ENCODE peak calls at places on chromosomes 16 and 17, in five cellular contexts. X is tibial nerve, S is stomach, B is A549, W is sigmoid colon. I is an unnamed sample.

GRCh38 chr16:19609359-19609758 is 53.9 kb downstream of the VPS35L start:
- DNase-seq in X (no peak), S (no peak), B (peak; percentile 8), W (no peak), I (no peak)

GRCh38 chr17:79925242-79925957 is 86.2 kb upstream of the CBX4 start:
- DNase-seq in X (no peak), S (peak; percentile 91), B (peak; percentile 69), W (no peak), I (no peak)

GRCh38 chr16:3950343-3951193 is 70.1 kb upstream of the CREBBP start:
- DNase-seq in X (peak; percentile 93), S (peak; percentile 54), B (peak; percentile 52), W (peak; percentile 95), I (peak; percentile 82)

GRCh38 chr16:30010817-30011504 is at the start of gene DOC2A:
- DNase-seq in X (no peak), S (no peak), B (no peak), W (no peak), I (no peak)

GRCh38 chr17:67227488-67227887 is 17.5 kb downstream of the HELZ start:
- DNase-seq in X (no peak), S (no peak), B (no peak), W (no peak), I (no peak)

GRCh38 chr17:44235583-44235936 is 16.1 kb upstream of the UBTF start:
- DNase-seq in X (no peak), S (no peak), B (peak; percentile 59), W (no peak), I (no peak)

GRCh38 chr17:75061055-75061438 is 14.0 kb downstream of the KCTD2 start:
- DNase-seq in X (no peak), S (no peak), B (no peak), W (no peak), I (no peak)

GRCh38 chr17:69117855-69118758 is 23.6 kb downstream of the ABCA6 start:
- DNase-seq in X (no peak), S (no peak), B (no peak), W (no peak), I (no peak)

GRCh38 chr17:48954300-48954755 is 9.7 kb upstream of the SNF8 start:
- DNase-seq in X (no peak), S (no peak), B (peak; percentile 91), W (no peak), I (no peak)

GRCh38 chr17:47896672-47897490 is 845 bp downstream of the SP2 start:
- DNase-seq in X (no peak), S (no peak), B (no peak), W (no peak), I (no peak)

GRCh38 chr17:28188841-28189263 is 130.1 kb upstream of the TMEM97 start:
- DNase-seq in X (no peak), S (no peak), B (no peak), W (no peak), I (no peak)

GRCh38 chr16:3070608-3071111 is 5.2 kb downstream of the IL32 start:
- DNase-seq in X (no peak), S (no peak), B (no peak), W (no peak), I (no peak)

GRCh38 chr16:57623251-57624043 is 5.0 kb upstream of the ADGRG1 start:
- DNase-seq in X (no peak), S (peak; percentile 78), B (peak; percentile 87), W (peak; percentile 72), I (peak; percentile 24)

GRCh38 chr17:38797828-38798227 is 1.5 kb downstream of the PIP4K2B start:
- DNase-seq in X (no peak), S (no peak), B (no peak), W (no peak), I (no peak)

GRCh38 chr17:82787081-82787848 is 35.4 kb downstream of the TBCD start:
- DNase-seq in X (no peak), S (no peak), B (no peak), W (peak; percentile 80), I (no peak)

GRCh38 chr16:69443809-69444611 is 19.6 kb downstream of the CYB5B start:
- DNase-seq in X (peak; percentile 17), S (no peak), B (peak; percentile 28), W (peak; percentile 84), I (peak; percentile 51)

GRCh38 chr17:13413001-13413400 is 188.7 kb downstream of the HS3ST3A1 start:
- DNase-seq in X (no peak), S (no peak), B (no peak), W (no peak), I (no peak)

GRCh38 chr16:89200850-89201466 is 621 bp upstream of the SLC22A31 start:
- DNase-seq in X (no peak), S (no peak), B (no peak), W (no peak), I (peak; percentile 41)

GRCh38 chr17:78717431-78717980 is 64.6 kb downstream of the CYTH1 start:
- DNase-seq in X (peak; percentile 23), S (no peak), B (peak; percentile 64), W (peak; percentile 75), I (peak; percentile 45)

GRCh38 chr17:80101946-80102706 is 745 bp downstream of the GAA start:
- DNase-seq in X (peak; percentile 15), S (no peak), B (no peak), W (no peak), I (no peak)

GRCh38 chr17:60491771-60492170 is 34.3 kb downstream of the APPBP2 start:
- DNase-seq in X (no peak), S (no peak), B (peak; percentile 23), W (no peak), I (no peak)

GRCh38 chr16:55480228-55480655 is 1.2 kb downstream of the MMP2 start:
- DNase-seq in X (peak; percentile 91), S (peak; percentile 63), B (no peak), W (peak; percentile 95), I (peak; percentile 97)

DNA sequence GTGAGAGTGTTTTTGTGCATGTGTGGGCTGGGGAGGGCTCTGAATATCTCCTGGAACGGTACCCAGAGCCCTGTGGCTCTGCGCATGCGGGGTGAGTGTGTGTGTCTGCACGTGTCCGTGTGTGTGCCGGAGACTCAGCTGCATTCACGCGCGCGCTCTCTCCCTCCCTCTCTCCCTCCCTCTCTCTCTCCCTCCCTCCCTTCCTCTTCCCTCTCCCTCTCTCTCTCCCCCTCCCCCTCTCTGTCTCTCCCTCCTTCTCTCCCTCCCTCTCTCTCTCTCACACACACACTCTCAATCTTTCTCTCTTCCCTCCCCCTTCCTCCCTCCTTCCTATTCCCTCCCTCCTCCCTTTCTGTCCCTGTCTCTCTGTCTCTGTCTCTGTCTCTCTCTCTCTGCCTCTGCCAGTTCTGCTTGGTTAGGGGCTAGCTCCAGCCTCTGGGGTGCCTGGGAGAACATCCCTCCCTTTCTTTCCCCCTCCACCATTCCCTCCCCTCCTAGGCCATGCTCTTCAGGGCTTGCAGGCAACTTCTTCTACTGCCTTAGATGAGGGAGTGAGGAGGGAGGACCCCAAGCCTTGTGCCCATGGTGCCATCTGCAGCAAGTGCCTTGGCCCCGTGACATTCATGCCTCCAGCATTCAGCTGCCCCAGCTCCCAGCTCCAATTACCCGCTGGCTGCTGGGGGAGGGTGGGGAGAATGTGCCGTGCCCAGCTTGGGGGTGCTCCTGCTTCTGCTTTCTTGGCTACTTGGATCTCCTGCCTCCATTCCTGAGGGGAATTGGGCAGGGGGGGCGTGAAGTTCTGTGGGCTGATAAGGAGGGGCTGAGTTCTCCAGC is 6.4 kb downstream of the THRA start:
- DNase-seq in X (peak; percentile 94), S (peak; percentile 93), B (peak; percentile 82), W (peak; percentile 99), I (peak; percentile 98)
- TF ChIP-seq EP300 in X (no peak), S (no peak), B (no peak), W (peak; percentile 74), I (no peak)

DNA sequence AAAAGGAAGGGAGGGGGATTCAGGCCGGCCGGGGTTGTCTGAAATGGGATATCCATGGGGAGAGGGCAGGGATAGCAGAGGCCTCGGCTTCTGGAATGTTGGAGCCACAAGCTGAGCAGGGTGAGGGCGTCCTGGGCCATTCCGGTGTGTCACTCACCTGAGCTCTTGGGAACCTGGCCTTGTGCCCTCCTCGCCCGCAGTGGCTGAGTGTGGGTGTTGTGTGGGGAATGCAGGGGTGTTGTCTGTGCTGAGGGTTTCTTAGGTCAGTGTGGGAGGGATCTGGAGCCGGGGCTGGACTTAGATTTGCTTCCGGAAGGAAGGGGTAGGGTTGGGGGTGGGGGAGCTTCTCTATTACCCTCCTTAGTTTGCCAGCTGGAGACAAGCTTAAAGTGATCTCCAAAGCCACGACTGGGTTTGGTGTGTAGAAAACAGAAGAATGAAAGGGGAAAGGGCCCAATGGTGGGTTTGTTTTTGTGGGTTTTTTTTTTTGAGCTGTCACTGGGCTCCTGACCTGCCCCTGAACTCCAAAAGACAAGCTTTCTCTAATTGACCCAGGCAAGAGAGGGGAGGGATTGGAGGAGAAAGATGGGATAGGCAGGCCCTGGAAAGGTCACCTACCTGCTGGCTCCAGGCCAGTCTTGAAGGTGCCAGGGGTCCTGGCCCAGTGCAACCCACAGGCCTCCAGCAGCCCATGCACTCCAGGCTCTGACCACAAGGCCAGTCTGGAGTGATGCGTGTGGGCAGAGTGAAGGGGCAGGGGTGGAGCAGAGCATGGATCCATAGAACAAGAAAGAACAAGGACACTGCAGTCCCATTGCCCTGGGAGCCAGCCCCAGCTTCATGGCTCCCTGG is at the start of gene SULT1A2:
- DNase-seq in X (no peak), S (peak; percentile 60), B (no peak), W (no peak), I (no peak)
- TF ChIP-seq EP300 in X (no peak), S (no peak), B (no peak), W (no peak), I (no peak)

DNA sequence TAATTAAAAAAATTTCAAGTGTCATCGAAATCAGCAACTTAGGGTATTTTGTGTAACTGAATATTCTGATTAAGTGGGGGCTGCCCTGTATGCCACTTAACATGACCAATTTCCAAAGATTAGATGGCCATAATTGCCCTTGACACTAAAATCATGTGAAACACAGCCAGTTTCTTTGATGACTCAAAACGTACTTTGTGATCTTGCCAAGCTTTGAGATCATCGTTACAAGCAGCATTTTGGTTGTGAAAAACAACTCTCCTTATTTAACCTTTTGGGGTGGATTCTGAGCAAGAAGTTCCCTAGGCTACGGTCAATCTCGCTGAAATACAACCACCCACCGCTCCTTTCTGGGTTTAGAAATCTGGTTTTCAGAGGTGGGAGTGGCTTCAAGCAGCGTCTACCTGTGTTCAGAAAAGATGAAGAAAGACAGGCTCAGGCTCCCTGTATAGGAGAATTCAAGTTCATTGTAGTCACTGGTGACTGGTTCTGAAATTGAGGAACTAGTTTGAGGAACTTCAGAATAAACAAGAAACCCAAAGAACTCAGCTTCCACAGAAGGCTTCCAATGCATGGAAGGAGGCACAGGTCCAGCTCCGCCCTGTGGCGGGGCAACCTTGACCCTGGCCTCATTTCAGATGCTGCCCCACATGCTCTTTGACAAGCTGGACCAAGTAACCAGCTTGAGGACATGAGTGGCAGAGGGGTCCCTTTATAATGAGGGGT is 9.4 kb downstream of the MAP3K14 start:
- DNase-seq in X (peak; percentile 77), S (no peak), B (peak; percentile 69), W (no peak), I (peak; percentile 41)
- TF ChIP-seq EP300 in X (peak; percentile 20), S (no peak), B (no peak), W (no peak), I (no peak)

DNA sequence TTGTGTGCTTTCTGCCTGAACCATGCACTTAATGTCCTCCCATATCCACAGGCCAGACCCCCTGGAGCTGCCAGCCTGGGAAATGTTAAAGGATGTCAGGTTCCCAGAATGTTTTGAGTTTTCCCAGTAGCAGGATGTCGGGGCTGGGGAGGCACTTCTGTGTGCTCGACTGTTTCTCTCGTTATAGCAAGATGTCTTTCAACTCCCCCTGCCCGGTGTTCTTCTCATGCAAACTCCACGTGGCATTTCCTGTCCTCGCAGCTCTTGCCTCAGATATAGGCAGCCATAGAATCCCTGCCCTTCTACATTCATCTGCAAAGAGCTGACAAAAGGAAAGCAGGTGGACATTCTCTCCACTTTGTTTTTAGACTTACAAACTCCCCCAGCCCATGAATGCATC is 457.2 kb upstream of the CDH11 start:
- DNase-seq in X (no peak), S (no peak), B (no peak), W (no peak), I (no peak)
- TF ChIP-seq EP300 in X (no peak), S (no peak), B (no peak), W (no peak), I (no peak)